ENCODE peak calls at places on chromosomes 5 and 9, in four cellular contexts. Z, P, Q and F are unnamed samples.

GRCh38 chr5:111453290-111453689 is 59.0 kb downstream of the STARD4 start:
- DNase-seq in Z (no peak), P (no peak), Q (no peak), F (no peak)

GRCh38 chr9:2012347-2012746 is 2.8 kb upstream of the SMARCA2 start:
- DNase-seq in Z (no peak), P (no peak), Q (no peak), F (no peak)

GRCh38 chr9:134935056-134936020 is 17.6 kb upstream of the FCN1 start:
- DNase-seq in Z (no peak), Q (no peak), P (no peak), F (no peak)

GRCh38 chr5:82351754-82352145 is 73.6 kb upstream of the RPS23 start:
- DNase-seq in Q (no peak), P (peak), Z (peak), F (peak)

GRCh38 chr9:135095470-135096407 is 8.3 kb downstream of the OLFM1 start:
- DNase-seq in P (no peak), Z (peak), Q (no peak), F (no peak)

GRCh38 chr5:139660105-139660915 is 12.2 kb downstream of the CXXC5 start:
- DNase-seq in P (peak), Z (no peak), Q (peak), F (no peak)

GRCh38 chr9:3497406-3497805 is 28.4 kb downstream of the RFX3 start:
- DNase-seq in Q (no peak), P (no peak), Z (no peak), F (no peak)

GRCh38 chr9:131179561-131180219 is 54.3 kb downstream of the NUP214 start:
- DNase-seq in P (no peak), Z (peak), Q (no peak), F (no peak)

GRCh38 chr5:170533383-170533782 is 29.6 kb downstream of the KCNIP1 start:
- DNase-seq in Z (no peak), P (no peak), Q (no peak), F (no peak)

GRCh38 chr9:94086468-94086867 is 2.2 kb downstream of the PTPDC1 start:
- DNase-seq in P (no peak), Z (no peak), Q (no peak), F (peak)

GRCh38 chr5:67770431-67771025 is 445.0 kb upstream of the PIK3R1 start:
- DNase-seq in Z (peak), Q (peak), P (peak), F (no peak)

GRCh38 chr5:79229357-79230174 is 6.4 kb upstream of the JMY start:
- DNase-seq in Z (no peak), Q (no peak), P (no peak), F (no peak)

GRCh38 chr5:43020294-43020711 is 19.8 kb downstream of the ANXA2R start:
- DNase-seq in P (no peak), Z (peak), Q (no peak), F (no peak)

GRCh38 chr5:75601567-75601966 is 9.7 kb upstream of the ANKDD1B start:
- DNase-seq in Q (no peak), Z (no peak), P (no peak), F (no peak)

GRCh38 chr9:22425551-22425950 is 21.1 kb upstream of the DMRTA1 start:
- DNase-seq in Q (no peak), Z (peak), P (no peak), F (no peak)

GRCh38 chr5:140966293-140967225 is at the start of gene PCDHAC2:
- DNase-seq in Z (peak), Q (no peak), P (peak), F (peak)

GRCh38 chr5:142364251-142365145 is 39.7 kb upstream of the SPRY4 start:
- DNase-seq in Q (peak), Z (peak), P (peak), F (no peak)

GRCh38 chr5:181052526-181052927 is 12.5 kb downstream of the BTNL9 start:
- DNase-seq in Z (peak), P (peak), Q (no peak), F (no peak)

GRCh38 chr5:106140101-106140500 is 1530.6 kb downstream of the EFNA5 start:
- DNase-seq in P (no peak), Z (peak), Q (no peak), F (no peak)

GRCh38 chr5:62312674-62313073 is 6.7 kb downstream of the KIF2A start:
- DNase-seq in Q (no peak), Z (no peak), P (no peak), F (no peak)

GRCh38 chr5:96343094-96343493 is 90.0 kb downstream of the PCSK1 start:
- DNase-seq in Z (no peak), Q (no peak), P (no peak), F (no peak)

GRCh38 chr9:89687216-89687615 is 82.4 kb downstream of the GADD45G start:
- DNase-seq in Z (no peak), P (no peak), Q (no peak), F (no peak)

GRCh38 chr9:102740578-102740977 is 254.6 kb upstream of the CYLC2 start:
- DNase-seq in Z (no peak), P (no peak), Q (no peak), F (no peak)

GRCh38 chr5:136006164-136006563 is 22.6 kb upstream of the TGFBI start:
- DNase-seq in P (peak), Q (no peak), Z (no peak), F (no peak)

GRCh38 chr5:33501899-33502298 is 61.1 kb downstream of the TARS1 start:
- DNase-seq in P (no peak), Z (no peak), Q (no peak), F (no peak)

GRCh38 chr9:108742191-108742590 is 113.6 kb downstream of the ACTL7B start:
- DNase-seq in P (no peak), Z (no peak), Q (no peak), F (no peak)

GRCh38 chr5:36815871-36816270 is 60.7 kb upstream of the NIPBL start:
- DNase-seq in Q (no peak), Z (no peak), P (no peak), F (no peak)

GRCh38 chr5:92687793-92688467 is 893.1 kb downstream of the NR2F1-AS1 start:
- DNase-seq in Q (no peak), P (peak), Z (peak), F (no peak)

GRCh38 chr9:109816490-109816889 is 36.5 kb downstream of the PALM2AKAP2 start:
- DNase-seq in Z (peak), P (peak), Q (no peak), F (peak)

GRCh38 chr5:125149503-125149902 is 403.1 kb upstream of the ZNF608 start:
- DNase-seq in Q (no peak), Z (no peak), P (no peak), F (no peak)

GRCh38 chr9:18359335-18359734 is 114.6 kb upstream of the ADAMTSL1 start:
- DNase-seq in P (no peak), Z (no peak), Q (no peak), F (no peak)

GRCh38 chr5:79932510-79933504 is 58.3 kb downstream of the MTX3 start:
- DNase-seq in Z (no peak), Q (no peak), P (no peak), F (no peak)

GRCh38 chr9:36665921-36666429 is 93.3 kb downstream of the MELK start:
- DNase-seq in Q (no peak), Z (no peak), P (no peak), F (no peak)

GRCh38 chr9:111038336-111039202 is at the start of gene LPAR1:
- DNase-seq in Q (peak), Z (peak), P (peak), F (no peak)

GRCh38 chr5:147737921-147738320 is 44.6 kb downstream of the JAKMIP2 start:
- DNase-seq in P (no peak), Z (no peak), Q (no peak), F (no peak)

GRCh38 chr5:9140711-9141110 is 405.2 kb downstream of the SEMA5A start:
- DNase-seq in Q (no peak), P (no peak), Z (no peak), F (no peak)

GRCh38 chr5:96569332-96569731 is 92.8 kb upstream of the CAST start:
- DNase-seq in P (no peak), Z (no peak), Q (no peak), F (no peak)

GRCh38 chr5:1507457-1507856 is 16.3 kb downstream of the LPCAT1 start:
- DNase-seq in P (no peak), Q (no peak), Z (no peak), F (no peak)

GRCh38 chr5:1509346-1510085 is 14.2 kb downstream of the LPCAT1 start:
- DNase-seq in Z (no peak), Q (no peak), P (no peak), F (no peak)

GRCh38 chr5:1510151-1510561 is 13.6 kb downstream of the LPCAT1 start:
- DNase-seq in P (no peak), Q (peak), Z (no peak), F (no peak)

GRCh38 chr5:1507961-1508678 is 15.6 kb downstream of the LPCAT1 start:
- DNase-seq in Q (peak), Z (no peak), P (no peak), F (no peak)

DNA sequence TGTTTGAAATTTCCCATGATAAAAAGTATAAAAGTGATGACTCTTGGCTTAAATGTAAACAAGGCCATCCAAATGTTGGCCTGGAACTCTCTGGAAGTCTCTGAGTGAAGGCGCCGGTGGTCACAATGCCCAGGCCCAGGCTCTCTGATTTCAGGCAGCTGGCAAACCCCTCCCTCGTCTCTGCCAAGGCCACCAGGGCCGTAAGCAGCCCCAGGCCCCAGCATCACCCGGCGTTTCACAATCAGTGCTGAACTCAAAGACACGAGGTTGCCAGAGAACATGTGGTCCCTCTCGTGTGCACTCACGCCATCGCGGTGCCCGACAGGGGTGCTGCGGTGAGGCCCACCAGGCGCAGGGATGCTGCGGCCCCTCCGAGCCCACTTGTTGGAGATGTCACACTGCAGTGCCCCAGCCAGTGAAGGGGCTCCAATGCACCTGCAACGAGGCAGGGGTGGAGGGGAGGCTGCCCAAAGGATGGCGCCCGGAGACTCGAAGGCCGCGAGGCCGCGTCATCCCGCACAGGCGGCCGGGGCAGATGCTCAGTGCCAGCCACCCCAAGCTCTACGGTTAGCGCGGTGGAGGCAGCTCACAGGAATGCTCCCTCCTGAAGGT is 15.0 kb downstream of the LPCAT1 start:
- DNase-seq in Q (peak), Z (no peak), P (no peak), F (no peak)
- H3K27ac ChIP-seq in Q (no peak), Z (no peak), P (no peak), F (no peak)

GRCh38 chr5:58455966-58456365 is 3.9 kb downstream of the PLK2 start:
- DNase-seq in Z (no peak), P (no peak), Q (no peak), F (no peak)

GRCh38 chr5:58455066-58455465 is 4.8 kb downstream of the PLK2 start:
- DNase-seq in Z (no peak), P (no peak), Q (no peak), F (no peak)

GRCh38 chr5:58456486-58456885 is 3.4 kb downstream of the PLK2 start:
- DNase-seq in Z (no peak), Q (no peak), P (no peak), F (no peak)

GRCh38 chr5:58454025-58454424 is 5.9 kb downstream of the PLK2 start:
- DNase-seq in P (no peak), Z (no peak), Q (no peak), F (no peak)

GRCh38 chr5:58455495-58455894 is 4.4 kb downstream of the PLK2 start:
- DNase-seq in Z (no peak), P (no peak), Q (no peak), F (no peak)
- H3K27ac ChIP-seq in Z (no peak), P (peak), Q (no peak), F (peak)

GRCh38 chr5:173557123-173557903 is 59.1 kb downstream of the BOD1 start:
- DNase-seq in P (no peak), Z (no peak), Q (no peak), F (no peak)
- H3K27ac ChIP-seq in P (no peak), Z (no peak), Q (no peak), F (no peak)

DNA sequence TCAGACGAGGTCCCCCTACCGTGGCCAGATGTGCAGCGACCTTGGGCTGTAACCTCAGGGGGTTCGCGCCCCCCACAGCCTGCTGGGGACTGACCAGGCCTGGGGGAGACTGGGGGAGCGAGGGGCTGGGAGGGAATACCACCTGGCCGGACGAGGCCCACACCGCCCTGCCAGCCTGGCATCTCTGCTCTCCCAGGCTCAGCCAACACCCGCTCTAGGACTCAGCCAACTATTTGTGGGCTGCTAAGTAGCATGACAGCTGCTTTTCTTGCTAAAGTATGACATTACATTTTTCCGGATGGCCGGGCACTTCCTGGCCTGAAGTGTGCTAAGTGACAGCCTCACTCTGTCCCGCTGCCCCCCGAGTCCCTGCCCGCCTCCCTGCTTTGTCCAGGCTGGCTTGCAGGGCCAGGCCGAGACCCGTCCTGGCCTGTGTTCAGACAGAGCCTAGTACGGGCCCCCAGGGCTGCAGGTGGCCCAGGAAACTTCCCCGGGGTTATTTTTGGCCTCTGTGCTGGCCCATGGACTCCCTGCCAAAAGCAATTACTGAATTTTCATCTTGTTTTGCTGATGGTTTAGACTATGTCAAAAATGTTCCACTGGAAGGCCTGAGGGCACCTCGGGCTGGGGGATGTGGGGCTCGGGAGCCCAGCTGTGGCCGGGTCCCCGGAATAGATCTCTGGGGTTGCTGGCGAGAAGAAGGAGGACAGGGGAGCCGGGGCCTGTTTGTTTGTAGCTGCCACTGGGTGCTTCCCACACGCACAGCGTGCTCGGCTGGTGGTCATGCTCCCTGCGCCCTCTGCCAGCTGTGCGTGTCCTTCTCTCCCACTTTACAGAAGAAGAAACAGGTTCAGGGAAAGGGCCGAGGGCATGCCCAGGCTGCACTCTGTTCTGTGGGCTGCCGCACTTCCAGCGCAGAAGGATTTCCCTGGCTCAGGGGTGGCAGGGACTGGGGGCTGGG is 13.4 kb upstream of the SLC2A6 start:
- DNase-seq in P (no peak), Q (no peak), Z (no peak), F (no peak)
- H3K27ac ChIP-seq in P (peak), Q (peak), Z (no peak), F (peak)

DNA sequence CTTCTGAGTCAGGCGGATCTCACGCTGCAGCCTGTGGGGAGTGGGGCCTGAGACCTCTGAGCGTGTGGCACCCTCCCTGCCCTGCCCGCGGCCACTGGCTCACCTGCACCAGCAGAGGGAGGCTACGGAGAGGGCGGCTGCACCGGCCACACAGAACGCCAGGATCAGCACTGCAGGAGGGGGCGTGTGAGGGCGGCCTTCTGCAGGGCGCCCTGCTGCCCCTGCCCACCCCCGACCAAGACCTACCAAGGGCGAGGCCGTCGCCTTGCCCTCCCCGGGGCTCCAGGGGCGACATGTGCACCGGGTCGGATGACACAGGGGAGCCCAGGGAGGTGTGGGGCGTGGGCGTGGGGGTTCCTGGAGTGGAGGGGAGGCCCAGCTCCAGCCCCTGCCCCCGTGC is 5.4 kb downstream of the NPDC1 start:
- DNase-seq in Q (no peak), P (no peak), Z (no peak), F (no peak)
- H3K27ac ChIP-seq in Q (no peak), P (no peak), Z (no peak), F (no peak)

DNA sequence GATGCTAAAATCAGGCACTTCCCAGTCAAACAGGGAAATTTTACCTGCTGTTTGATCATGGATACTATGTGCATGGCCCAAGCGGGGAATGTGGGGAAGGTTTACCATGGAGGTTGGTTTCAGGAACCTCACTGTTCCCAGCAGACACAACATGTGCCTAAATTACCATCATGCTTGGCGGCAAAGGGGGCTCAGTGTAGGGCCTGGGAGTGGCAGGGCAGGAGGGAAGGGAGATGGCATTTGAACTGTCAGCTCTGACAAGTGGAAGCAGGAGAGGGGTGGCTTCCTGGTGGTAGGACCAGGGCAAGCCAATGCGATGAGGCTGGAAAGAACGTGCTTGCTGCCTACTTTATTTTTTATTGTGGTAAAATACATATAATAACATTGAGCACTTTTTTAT is 71.7 kb upstream of the SLC25A51 start:
- DNase-seq in Z (no peak), P (no peak), Q (no peak), F (no peak)
- H3K27ac ChIP-seq in Z (no peak), P (peak), Q (no peak), F (peak)

GRCh38 chr5:155834271-155834975 is 492.5 kb upstream of the SGCD start:
- DNase-seq in Q (no peak), P (no peak), Z (no peak), F (no peak)
- H3K27ac ChIP-seq in Q (no peak), P (no peak), Z (no peak), F (no peak)

GRCh38 chr5:113223315-113223714 is 211.5 kb downstream of the TSSK1B start:
- DNase-seq in P (no peak), Q (no peak), Z (no peak), F (no peak)

GRCh38 chr5:113225259-113225658 is 209.5 kb downstream of the TSSK1B start:
- DNase-seq in Z (no peak), P (no peak), Q (no peak), F (no peak)

GRCh38 chr5:113226337-113226736 is 208.5 kb downstream of the TSSK1B start:
- DNase-seq in Z (no peak), Q (no peak), P (no peak), F (no peak)

GRCh38 chr5:113224605-113225065 is 210.2 kb downstream of the TSSK1B start:
- DNase-seq in Z (no peak), P (no peak), Q (no peak), F (no peak)

GRCh38 chr5:113223831-113224604 is 210.8 kb downstream of the TSSK1B start:
- DNase-seq in P (no peak), Z (no peak), Q (no peak), F (no peak)
- H3K27ac ChIP-seq in P (no peak), Z (no peak), Q (no peak), F (no peak)

GRCh38 chr5:57550132-57550531 is 67.5 kb upstream of the ACTBL2 start:
- DNase-seq in Q (no peak), P (no peak), Z (peak), F (no peak)
- H3K27ac ChIP-seq in Q (no peak), P (no peak), Z (no peak), F (no peak)

GRCh38 chr9:115115117-115115880 is 2.7 kb downstream of the TNC start:
- DNase-seq in Q (no peak), P (no peak), Z (no peak), F (no peak)
- H3K27ac ChIP-seq in Q (peak), P (peak), Z (no peak), F (peak)